ENCODE peak calls at places on chromosome 9, in five cellular contexts. D is bronchial epithelial cell, G is colonic mucosa, Y is GM12865, L is PC-9. B is an unnamed sample.

GRCh38 chr9:115945009-115945431 is 208.6 kb upstream of the PAPPA start:
- DNase-seq in L (no peak), D (no peak), Y (no peak), G (no peak), B (no peak)

GRCh38 chr9:113350937-113351336 is 1.6 kb downstream of the BSPRY start:
- DNase-seq in D (no peak), G (no peak), L (no peak), Y (peak), B (peak)

GRCh38 chr9:20043461-20043860 is 254.6 kb upstream of the SLC24A2 start:
- DNase-seq in Y (peak), L (no peak), G (no peak), D (no peak), B (no peak)

GRCh38 chr9:8715792-8716191 is 916.2 kb upstream of the DMAC1 start:
- DNase-seq in Y (no peak), G (no peak), L (no peak), D (no peak), B (no peak)

GRCh38 chr9:88537743-88538055 is 2.7 kb downstream of the NXNL2 start:
- DNase-seq in L (peak), D (peak), G (peak), Y (peak), B (peak)

GRCh38 chr9:19466268-19466639 is 57.4 kb downstream of the ACER2 start:
- DNase-seq in G (no peak), Y (no peak), L (no peak), D (no peak), B (no peak)

GRCh38 chr9:137242329-137243204 is 1.5 kb downstream of the TUBB4B start:
- DNase-seq in Y (no peak), G (peak), L (no peak), D (no peak), B (no peak)

GRCh38 chr9:137956039-137956438 is 78.5 kb downstream of the CACNA1B start:
- DNase-seq in G (no peak), Y (no peak), L (no peak), D (no peak), B (no peak)

GRCh38 chr9:37466037-37466709 is 923 bp upstream of the ZBTB5 start:
- DNase-seq in L (peak), Y (peak), D (no peak), G (peak), B (peak)

GRCh38 chr9:37468620-37469019 is 3.4 kb upstream of the ZBTB5 start:
- DNase-seq in G (no peak), Y (no peak), D (no peak), L (no peak), B (peak)

GRCh38 chr9:37474438-37474837 is 9.2 kb upstream of the ZBTB5 start:
- DNase-seq in D (no peak), G (no peak), L (no peak), Y (no peak), B (no peak)

GRCh38 chr9:37476930-37477329 is 8.8 kb upstream of the POLR1E start:
- DNase-seq in G (no peak), L (no peak), Y (no peak), D (no peak), B (no peak)

DNA sequence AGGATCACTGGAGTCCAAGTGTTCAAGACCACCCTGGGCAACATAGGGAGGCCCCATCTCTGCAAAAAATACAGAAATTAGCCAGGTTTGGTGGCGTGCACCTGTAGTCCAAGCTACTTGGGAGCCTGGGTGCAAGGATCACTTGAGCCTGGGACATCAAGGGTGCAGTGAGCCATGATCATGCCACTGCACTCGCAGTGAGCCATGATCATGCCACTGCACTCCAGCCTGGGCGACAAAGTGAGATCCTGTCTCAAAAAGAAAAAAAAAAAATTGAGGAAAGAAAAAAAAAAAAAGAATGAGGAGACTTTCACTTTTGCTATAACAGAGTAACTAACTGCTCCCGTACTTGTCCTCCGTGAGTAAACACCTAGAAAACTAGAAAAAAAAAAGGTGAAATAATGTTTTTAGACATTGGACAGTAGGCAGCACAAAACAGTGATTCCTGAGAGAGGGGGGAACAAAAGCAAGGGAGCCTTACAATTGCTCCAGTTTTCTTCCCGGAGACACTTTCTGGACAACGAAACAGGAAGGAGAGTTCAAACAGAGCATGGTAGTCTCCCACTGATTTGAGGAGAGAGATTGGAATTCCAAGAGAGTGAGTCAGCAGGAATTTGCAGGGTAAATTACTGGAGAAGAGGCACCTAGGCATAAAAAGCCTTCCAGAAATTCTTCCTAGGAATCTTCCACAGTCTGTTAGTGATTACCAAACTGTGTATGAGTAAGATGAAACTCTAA is 6.9 kb upstream of the ZBTB5 start:
- DNase-seq in Y (no peak), G (peak), L (peak), D (peak), B (no peak)
- H3K4me3 ChIP-seq in Y (peak), G (peak), L (peak), D (peak), B (peak)

GRCh38 chr9:127876026-127876763 is 1.3 kb downstream of the AK1 start:
- DNase-seq in Y (no peak), L (no peak), G (peak), D (no peak), B (no peak)
- H3K4me3 ChIP-seq in Y (no peak), L (no peak), G (no peak), D (no peak), B (no peak)

GRCh38 chr9:98117984-98118639 is 910 bp downstream of the TRIM14 start:
- DNase-seq in Y (peak), D (peak), G (peak), L (peak), B (peak)
- H3K4me3 ChIP-seq in Y (peak), D (peak), G (peak), L (peak), B (peak)

GRCh38 chr9:72151099-72151498 is 1.9 kb downstream of the GDA start:
- DNase-seq in G (no peak), L (no peak), Y (no peak), D (no peak), B (no peak)
- H3K4me3 ChIP-seq in G (peak), L (peak), Y (no peak), D (no peak), B (peak)